ENCODE peak calls at places on chromosomes 3 and 15, in four cellular contexts. M is foreskin melanocyte, Y is retinal pigment epithelial cell, K is HFFc6. C is an unnamed sample.

GRCh38 chr15:99729920-99730319 is 3.3 kb downstream of the LYSMD4 start:
- DNase-seq in M (no peak), Y (no peak), K (peak; percentile 45), C (peak; percentile 55)

GRCh38 chr3:125119752-125120369 is 64.1 kb upstream of the HEG1 start:
- DNase-seq in M (no peak), Y (no peak), K (no peak), C (no peak)

GRCh38 chr15:101020451-101020850 is 101.3 kb downstream of the LRRK1 start:
- DNase-seq in M (no peak), Y (no peak), K (no peak), C (no peak)

GRCh38 chr3:49841126-49841525 is 15.2 kb downstream of the TRAIP start:
- DNase-seq in M (no peak), Y (no peak), K (peak; percentile 8), C (peak; percentile 54)

GRCh38 chr3:131067983-131068382 is 41.3 kb downstream of the NEK11 start:
- DNase-seq in M (no peak), Y (no peak), K (no peak), C (no peak)

GRCh38 chr3:104190681-104191080 is 1176.0 kb upstream of the ALCAM start:
- DNase-seq in M (peak; percentile 7), Y (peak; percentile 2), K (no peak), C (no peak)

GRCh38 chr3:146184616-146185015 is 23.6 kb upstream of the PLOD2 start:
- DNase-seq in M (no peak), Y (no peak), K (peak; percentile 19), C (no peak)

GRCh38 chr3:147915057-147915456 is 505.9 kb downstream of the ZIC1 start:
- DNase-seq in M (no peak), Y (no peak), K (no peak), C (no peak)

GRCh38 chr15:35871282-35871681 is 325.3 kb upstream of the DPH6 start:
- DNase-seq in M (no peak), Y (no peak), K (no peak), C (no peak)

GRCh38 chr3:10520118-10520517 is 14.7 kb upstream of the ATP2B2 start:
- DNase-seq in M (no peak), Y (no peak), K (no peak), C (no peak)

GRCh38 chr3:38214560-38214959 is 49.2 kb downstream of the OXSR1 start:
- DNase-seq in M (no peak), Y (no peak), K (no peak), C (no peak)

GRCh38 chr3:57068437-57069089 is 8.1 kb downstream of the SPATA12 start:
- DNase-seq in M (no peak), Y (peak; percentile 92), K (peak; percentile 51), C (no peak)

GRCh38 chr3:15964605-15965061 is 166.9 kb upstream of the ANKRD28 start:
- DNase-seq in M (no peak), Y (no peak), K (peak; percentile 57), C (peak; percentile 71)

GRCh38 chr15:56844892-56845291 is 73.6 kb upstream of the TCF12 start:
- DNase-seq in M (no peak), Y (no peak), K (no peak), C (no peak)

GRCh38 chr15:71088155-71088554 is 27.1 kb upstream of the THSD4 start:
- DNase-seq in M (no peak), Y (no peak), K (no peak), C (peak; percentile 43)

GRCh38 chr15:68518785-68519430 is 59.9 kb upstream of the CORO2B start:
- DNase-seq in M (no peak), Y (no peak), K (no peak), C (no peak)

GRCh38 chr3:50405249-50405648 is 45.9 kb upstream of the TMEM115 start:
- DNase-seq in M (no peak), Y (no peak), K (no peak), C (no peak)

GRCh38 chr15:89399390-89400120 is 64.9 kb upstream of the POLG start:
- DNase-seq in M (no peak), Y (no peak), K (no peak), C (peak; percentile 58)

GRCh38 chr15:53710906-53711305 is 48.6 kb downstream of the WDR72 start:
- DNase-seq in M (no peak), Y (no peak), K (no peak), C (no peak)

GRCh38 chr15:63997715-63998442 is 48.4 kb downstream of the DAPK2 start:
- DNase-seq in M (no peak), Y (no peak), K (no peak), C (no peak)

GRCh38 chr3:100103558-100104441 is 10.5 kb downstream of the FILIP1L start:
- DNase-seq in M (peak; percentile 57), Y (no peak), K (peak; percentile 72), C (no peak)

GRCh38 chr3:121822973-121823372 is 11.9 kb downstream of the IQCB1 start:
- DNase-seq in M (no peak), Y (no peak), K (no peak), C (no peak)

GRCh38 chr3:14414841-14415464 is 12.5 kb downstream of the SLC6A6 start:
- DNase-seq in M (no peak), Y (no peak), K (peak; percentile 28), C (no peak)

GRCh38 chr3:14405120-14405885 is 2.9 kb downstream of the SLC6A6 start:
- DNase-seq in M (no peak), Y (no peak), K (no peak), C (no peak)

GRCh38 chr15:28786521-28786920 is 61.9 kb downstream of the GOLGA6L7 start:
- DNase-seq in M (no peak), Y (no peak), K (no peak), C (no peak)

GRCh38 chr3:177579419-177579818 is 382.1 kb upstream of the TBL1XR1 start:
- DNase-seq in M (no peak), Y (no peak), K (peak; percentile 29), C (no peak)